ENCODE peak calls at places on chromosome 1, in five cellular contexts. X is HEK293T, K is anterior cingulate cortex, G is NCI-H1105 treated with DMSO at 0.1 percent for 48 hours, M is T-cell. C is an unnamed sample.

GRCh38 chr1:89945852-89946476 is 48.9 kb upstream of the ZNF326 start:
- DNase-seq in X (no peak), K (no peak), M (no peak), G (no peak), C (no peak)

GRCh38 chr1:38559180-38559874 is 300.2 kb downstream of the RRAGC start:
- DNase-seq in M (peak), X (no peak), G (no peak), K (no peak), C (no peak)

GRCh38 chr1:63321788-63322247 is 549 bp upstream of the FOXD3 start:
- DNase-seq in X (no peak), K (no peak), M (no peak), G (peak), C (no peak)

GRCh38 chr1:108011295-108011694 is 46.3 kb upstream of the VAV3 start:
- DNase-seq in X (no peak), K (no peak), M (no peak), G (no peak), C (no peak)

GRCh38 chr1:85628791-85629531 is 48.4 kb downstream of the CCN1 start:
- DNase-seq in X (peak), M (no peak), K (no peak), G (no peak), C (peak)

GRCh38 chr1:9070421-9071015 is 1.1 kb upstream of the SLC2A5 start:
- DNase-seq in K (no peak), G (no peak), M (no peak), X (no peak), C (no peak)

GRCh38 chr1:9278585-9279153 is 14.0 kb upstream of the SPSB1 start:
- DNase-seq in M (no peak), K (no peak), X (no peak), G (no peak), C (no peak)

GRCh38 chr1:95035536-95035935 is 37.2 kb downstream of the ALG14 start:
- DNase-seq in G (no peak), K (no peak), X (no peak), M (no peak), C (no peak)

GRCh38 chr1:229452956-229453801 is 19.3 kb upstream of the ACTA1 start:
- DNase-seq in G (no peak), M (no peak), X (no peak), K (no peak), C (no peak)

GRCh38 chr1:167365360-167365759 is 144.7 kb downstream of the POU2F1 start:
- DNase-seq in X (no peak), M (no peak), K (no peak), G (no peak), C (no peak)

GRCh38 chr1:158600735-158601134 is 4.3 kb upstream of the OR10Z1 start:
- DNase-seq in K (no peak), M (no peak), X (no peak), G (no peak), C (no peak)

GRCh38 chr1:154427173-154428139 is 22.3 kb downstream of the IL6R start:
- DNase-seq in X (no peak), K (no peak), G (no peak), M (no peak), C (peak)

GRCh38 chr1:201718346-201719202 is 110.4 kb upstream of the IPO9 start:
- DNase-seq in G (no peak), M (no peak), X (no peak), K (peak), C (no peak)

GRCh38 chr1:30847358-30847972 is 61.1 kb downstream of the SDC3 start:
- DNase-seq in K (peak), X (no peak), M (no peak), G (no peak), C (peak)

GRCh38 chr1:99814373-99814900 is 35.7 kb upstream of the AGL start:
- DNase-seq in G (no peak), X (no peak), K (no peak), M (no peak), C (no peak)

GRCh38 chr1:4006676-4007374 is 106.8 kb upstream of the C1orf174 start:
- DNase-seq in M (no peak), K (no peak), X (no peak), G (no peak), C (no peak)

GRCh38 chr1:181497870-181498269 is 14.6 kb downstream of the CACNA1E start:
- DNase-seq in M (no peak), G (no peak), X (no peak), K (no peak), C (no peak)

GRCh38 chr1:206834711-206835110 is 30.7 kb upstream of the IL20 start:
- DNase-seq in X (no peak), G (no peak), K (no peak), M (no peak), C (no peak)

GRCh38 chr1:27478098-27478497 is 11.9 kb downstream of the WASF2 start:
- DNase-seq in X (no peak), M (no peak), G (no peak), K (no peak), C (no peak)